ENCODE peak calls at places on chromosomes 2 and 18, in eight cellular contexts. C, Z, S, M, A, W, P and J are unnamed samples. For H3K4me1, the result is how much of the 10 kb centered on the place peaks cover.

GRCh38 chr2:193103064-193103463 is 908.3 kb upstream of the TMEFF2 start:
- DNase-seq in S (no peak), C (no peak), Z (no peak), W (no peak), M (no peak), A (peak), P (no peak), J (no peak)

GRCh38 chr2:160434254-160434948 is 59.2 kb downstream of the RBMS1 start:
- DNase-seq in W (no peak), A (peak), M (no peak), C (no peak), Z (no peak), S (no peak), P (no peak), J (no peak)

GRCh38 chr2:46993501-46993900 is 77.9 kb upstream of the MCFD2 start:
- DNase-seq in M (no peak), C (no peak), Z (no peak), A (no peak), S (no peak), P (no peak), W (no peak), J (no peak)

GRCh38 chr2:238114851-238115660 is 14.9 kb downstream of the ESPNL start:
- DNase-seq in S (peak), W (peak), C (peak), A (no peak), M (peak), P (peak), Z (no peak), J (no peak)

GRCh38 chr2:155382781-155383180 is 684.3 kb downstream of the KCNJ3 start:
- DNase-seq in C (no peak), S (no peak), Z (no peak), W (no peak), A (no peak), P (no peak), M (no peak), J (no peak)

GRCh38 chr2:240426797-240427721 is 8.4 kb upstream of the GPC1 start:
- DNase-seq in W (peak), M (peak), S (no peak), Z (no peak), C (peak), A (no peak), P (peak), J (no peak)

GRCh38 chr2:136916131-136916530 is 150.8 kb downstream of the THSD7B start:
- DNase-seq in A (no peak), S (no peak), W (no peak), C (no peak), P (no peak), Z (no peak), M (no peak), J (no peak)

GRCh38 chr2:212777020-212777491 is 238.5 kb upstream of the ERBB4 start:
- DNase-seq in Z (peak), S (no peak), C (no peak), M (no peak), P (no peak), A (peak), W (no peak), J (no peak)

GRCh38 chr2:27973592-27973991 is 83.1 kb downstream of the BABAM2 start:
- DNase-seq in A (no peak), S (no peak), Z (peak), C (no peak), P (no peak), W (no peak), M (no peak), J (no peak)

GRCh38 chr18:54503495-54503894 is 87.5 kb upstream of the DYNAP start:
- DNase-seq in A (no peak), S (no peak), C (no peak), W (no peak), Z (no peak), M (no peak), P (no peak), J (no peak)

GRCh38 chr2:45291283-45291682 is 282.0 kb upstream of the SIX2 start:
- DNase-seq in M (no peak), Z (no peak), A (no peak), P (no peak), W (no peak), C (no peak), S (no peak), J (no peak)

DNA sequence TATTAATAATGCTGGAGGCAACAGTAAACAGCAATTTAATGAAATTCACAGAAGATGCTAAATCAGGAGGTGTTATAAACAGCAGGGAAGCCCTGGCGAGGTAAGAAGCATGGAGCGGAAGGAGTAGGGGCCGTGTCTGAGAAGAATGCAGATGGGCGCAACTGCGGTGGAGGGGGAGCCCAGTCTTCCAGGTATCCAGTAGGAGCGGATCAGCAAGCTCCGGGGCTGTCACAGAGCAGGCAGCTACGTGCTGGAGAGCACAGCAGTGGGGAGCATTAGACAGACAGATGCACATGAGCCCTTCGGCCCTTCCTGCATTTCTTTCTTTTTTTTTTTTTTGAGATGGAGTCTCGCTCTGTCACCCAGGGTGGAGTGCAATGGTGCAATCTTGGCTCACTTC is 82.3 kb downstream of the SH3RF3 start:
- DNase-seq in W (no peak), A (no peak), M (no peak), C (no peak), Z (peak), P (no peak), S (no peak), J (no peak)
- H3K4me1 ChIP-seq in W (under half), A (under half), M (under half), C (under half), Z (under half), P (under half), S (under half), J (under half)

DNA sequence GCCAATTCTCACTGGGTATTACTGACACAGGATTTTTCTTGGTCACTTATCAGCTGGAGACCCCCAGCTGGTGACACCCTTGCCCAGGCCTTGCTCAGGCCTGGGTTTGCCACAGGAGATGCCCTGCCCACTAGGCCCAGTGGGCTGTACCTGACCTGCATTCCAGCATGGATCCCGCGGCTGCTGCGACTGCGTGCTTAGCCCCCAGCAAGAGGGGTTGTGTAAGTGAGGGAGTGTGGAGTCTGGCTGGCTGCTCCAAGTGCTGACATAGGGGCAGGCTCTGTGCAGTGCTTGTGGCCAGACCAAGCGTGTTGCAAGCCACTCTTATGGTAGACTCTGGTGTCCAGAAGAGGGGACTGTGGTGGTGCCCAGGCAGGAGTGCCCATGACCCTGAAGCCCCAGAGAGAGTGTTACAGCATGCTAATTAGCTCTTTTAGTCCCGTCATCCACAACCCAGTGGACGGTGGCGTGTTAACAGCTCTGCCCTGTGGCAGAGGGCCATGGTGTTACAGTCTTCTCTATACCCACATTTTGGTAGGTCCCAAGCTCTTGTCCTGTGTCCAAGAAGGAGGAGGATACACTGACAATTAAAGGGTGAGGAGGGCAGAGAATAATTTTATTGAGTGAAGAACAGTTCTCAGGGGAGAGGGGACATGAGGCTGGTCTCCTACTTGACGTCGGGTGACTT is 491.7 kb upstream of the MEIS1 start:
- DNase-seq in W (no peak), S (no peak), P (no peak), Z (no peak), M (no peak), A (no peak), C (no peak), J (no peak)
- H3K27ac ChIP-seq in W (no peak), S (no peak), P (no peak), Z (no peak), M (no peak), A (no peak), C (no peak), J (no peak)

GRCh38 chr18:31237142-31237541 is 74.5 kb upstream of the DSC1 start:
- DNase-seq in C (no peak), Z (no peak), W (no peak), P (no peak), M (no peak), S (no peak), A (no peak), J (no peak)
- H3K4me1 ChIP-seq in C (under half), Z (under half), W (under half), P (under half), M (under half), S (under half), A (under half), J (under half)

GRCh38 chr2:19356545-19357382 is 1.7 kb downstream of the OSR1 start:
- DNase-seq in Z (peak), A (no peak), C (no peak), P (no peak), W (no peak), S (no peak), M (no peak), J (no peak)
- H3K27ac ChIP-seq in Z (no peak), A (no peak), C (peak), P (no peak), W (peak), S (no peak), M (no peak), J (no peak)

GRCh38 chr2:197307236-197307932 is 3.2 kb downstream of the ANKRD44 start:
- DNase-seq in Z (no peak), S (no peak), M (no peak), C (no peak), W (no peak), A (no peak), P (no peak), J (no peak)
- H3K4me1 ChIP-seq in Z (under half), S (under half), M (under half), C (under half), W (under half), A (under half), P (under half), J (half or more)

GRCh38 chr2:43169091-43169936 is 57.1 kb downstream of the ZFP36L2 start:
- DNase-seq in S (no peak), Z (no peak), P (peak), A (no peak), W (no peak), M (peak), C (peak), J (no peak)
- H3K27ac ChIP-seq in S (no peak), Z (no peak), P (peak), A (peak), W (no peak), M (peak), C (no peak), J (peak)